ENCODE peak calls at places on chromosomes 5 and 9, in nine cellular contexts. One of them, this sample, is unnamed. For H3K4me1, the result is how much of the 10 kb centered on the place peaks cover.

GRCh38 chr9:78858266-78858665 is 561.3 kb downstream of the PSAT1 start:
- DNase-seq in ovary: no peak
- DNase-seq in tibial nerve: no peak
- DNase-seq in GM23338: no peak
- DNase-seq in fibroblast of lung: no peak
- DNase-seq in body of pancreas: no peak
- DNase-seq in heart left ventricle: no peak
- DNase-seq in PC-9: no peak
- DNase-seq in A549: no peak
- DNase-seq in this sample: no peak

GRCh38 chr5:172451771-172452197 is 2.5 kb downstream of the SH3PXD2B start:
- DNase-seq in GM23338: peak
- DNase-seq in heart left ventricle: no peak
- DNase-seq in A549: no peak
- DNase-seq in ovary: no peak
- DNase-seq in fibroblast of lung: peak
- DNase-seq in tibial nerve: peak
- DNase-seq in PC-9: no peak
- DNase-seq in body of pancreas: peak
- DNase-seq in this sample: peak

GRCh38 chr5:132388244-132389050 is 18.9 kb downstream of the SLC22A5 start:
- DNase-seq in A549: no peak
- DNase-seq in heart left ventricle: no peak
- DNase-seq in ovary: peak
- DNase-seq in fibroblast of lung: peak
- DNase-seq in GM23338: no peak
- DNase-seq in tibial nerve: no peak
- DNase-seq in PC-9: peak
- DNase-seq in body of pancreas: peak
- DNase-seq in this sample: peak

GRCh38 chr5:24245821-24246220 is 399.0 kb downstream of the CDH10 start:
- DNase-seq in body of pancreas: no peak
- DNase-seq in PC-9: no peak
- DNase-seq in fibroblast of lung: no peak
- DNase-seq in GM23338: no peak
- DNase-seq in A549: no peak
- DNase-seq in ovary: no peak
- DNase-seq in heart left ventricle: no peak
- DNase-seq in tibial nerve: no peak
- DNase-seq in this sample: no peak

GRCh38 chr9:95087659-95088242 is 229.8 kb downstream of the FANCC start:
- DNase-seq in heart left ventricle: no peak
- DNase-seq in PC-9: peak
- DNase-seq in tibial nerve: no peak
- DNase-seq in body of pancreas: peak
- DNase-seq in A549: peak
- DNase-seq in ovary: no peak
- DNase-seq in fibroblast of lung: no peak
- DNase-seq in GM23338: peak
- DNase-seq in this sample: no peak

GRCh38 chr5:151923865-151924264 is 786 bp downstream of the GLRA1 start:
- DNase-seq in fibroblast of lung: no peak
- DNase-seq in body of pancreas: no peak
- DNase-seq in PC-9: peak
- DNase-seq in tibial nerve: no peak
- DNase-seq in GM23338: peak
- DNase-seq in heart left ventricle: no peak
- DNase-seq in ovary: no peak
- DNase-seq in A549: peak
- DNase-seq in this sample: peak

GRCh38 chr5:175847503-175847902 is 23.9 kb upstream of the CPLX2 start:
- DNase-seq in GM23338: peak
- DNase-seq in PC-9: no peak
- DNase-seq in body of pancreas: no peak
- DNase-seq in ovary: no peak
- DNase-seq in A549: peak
- DNase-seq in heart left ventricle: no peak
- DNase-seq in tibial nerve: no peak
- DNase-seq in fibroblast of lung: peak
- DNase-seq in this sample: no peak

GRCh38 chr5:33343661-33344327 is 97.0 kb upstream of the TARS1 start:
- DNase-seq in GM23338: no peak
- DNase-seq in A549: no peak
- DNase-seq in heart left ventricle: no peak
- DNase-seq in tibial nerve: no peak
- DNase-seq in PC-9: no peak
- DNase-seq in ovary: no peak
- DNase-seq in body of pancreas: no peak
- DNase-seq in fibroblast of lung: peak
- DNase-seq in this sample: no peak

GRCh38 chr5:169029087-169029486 is 271.9 kb downstream of the SLIT3 start:
- DNase-seq in fibroblast of lung: no peak
- DNase-seq in ovary: no peak
- DNase-seq in tibial nerve: no peak
- DNase-seq in PC-9: no peak
- DNase-seq in body of pancreas: no peak
- DNase-seq in GM23338: no peak
- DNase-seq in heart left ventricle: no peak
- DNase-seq in A549: no peak
- DNase-seq in this sample: no peak

GRCh38 chr9:84151236-84151635 is 170.6 kb downstream of the RMI1 start:
- DNase-seq in PC-9: no peak
- DNase-seq in heart left ventricle: no peak
- DNase-seq in body of pancreas: no peak
- DNase-seq in ovary: no peak
- DNase-seq in A549: no peak
- DNase-seq in fibroblast of lung: no peak
- DNase-seq in GM23338: peak
- DNase-seq in tibial nerve: no peak
- DNase-seq in this sample: no peak

GRCh38 chr9:99118782-99119466 is 14.0 kb downstream of the TGFBR1 start:
- DNase-seq in PC-9: no peak
- DNase-seq in GM23338: no peak
- DNase-seq in ovary: no peak
- DNase-seq in A549: no peak
- DNase-seq in heart left ventricle: no peak
- DNase-seq in tibial nerve: no peak
- DNase-seq in body of pancreas: peak
- DNase-seq in fibroblast of lung: no peak
- DNase-seq in this sample: no peak

GRCh38 chr9:130243015-130243881 is 22.3 kb upstream of the HMCN2 start:
- DNase-seq in A549: peak
- DNase-seq in body of pancreas: peak
- DNase-seq in fibroblast of lung: peak
- DNase-seq in heart left ventricle: peak
- DNase-seq in tibial nerve: peak
- DNase-seq in ovary: peak
- DNase-seq in GM23338: peak
- DNase-seq in PC-9: peak
- DNase-seq in this sample: peak

GRCh38 chr5:59838989-59839388 is 54.5 kb downstream of the PDE4D start:
- DNase-seq in ovary: no peak
- DNase-seq in GM23338: peak
- DNase-seq in tibial nerve: no peak
- DNase-seq in fibroblast of lung: no peak
- DNase-seq in body of pancreas: no peak
- DNase-seq in heart left ventricle: no peak
- DNase-seq in PC-9: no peak
- DNase-seq in A549: no peak
- DNase-seq in this sample: no peak

GRCh38 chr5:167949435-167949834 is 342.0 kb upstream of the WWC1 start:
- DNase-seq in PC-9: no peak
- DNase-seq in heart left ventricle: no peak
- DNase-seq in ovary: no peak
- DNase-seq in GM23338: no peak
- DNase-seq in A549: no peak
- DNase-seq in fibroblast of lung: no peak
- DNase-seq in tibial nerve: no peak
- DNase-seq in body of pancreas: no peak
- DNase-seq in this sample: no peak

GRCh38 chr9:93818237-93818636 is 136.9 kb downstream of the BARX1 start:
- DNase-seq in fibroblast of lung: no peak
- DNase-seq in GM23338: no peak
- DNase-seq in tibial nerve: no peak
- DNase-seq in body of pancreas: no peak
- DNase-seq in A549: no peak
- DNase-seq in PC-9: no peak
- DNase-seq in heart left ventricle: no peak
- DNase-seq in ovary: no peak
- DNase-seq in this sample: no peak

GRCh38 chr5:138874241-138874640 is 894 bp downstream of the LRRTM2 start:
- DNase-seq in heart left ventricle: no peak
- DNase-seq in ovary: no peak
- DNase-seq in body of pancreas: no peak
- DNase-seq in tibial nerve: no peak
- DNase-seq in fibroblast of lung: peak
- DNase-seq in PC-9: no peak
- DNase-seq in A549: no peak
- DNase-seq in GM23338: no peak
- DNase-seq in this sample: no peak

GRCh38 chr9:87116492-87116891 is 169.2 kb upstream of the GAS1 start:
- DNase-seq in PC-9: no peak
- DNase-seq in A549: no peak
- DNase-seq in fibroblast of lung: no peak
- DNase-seq in tibial nerve: no peak
- DNase-seq in ovary: no peak
- DNase-seq in GM23338: no peak
- DNase-seq in body of pancreas: no peak
- DNase-seq in heart left ventricle: peak
- DNase-seq in this sample: no peak

GRCh38 chr9:129686736-129687135 is 21.3 kb downstream of the PRRX2 start:
- DNase-seq in GM23338: no peak
- DNase-seq in A549: no peak
- DNase-seq in body of pancreas: no peak
- DNase-seq in fibroblast of lung: no peak
- DNase-seq in tibial nerve: no peak
- DNase-seq in ovary: no peak
- DNase-seq in heart left ventricle: no peak
- DNase-seq in PC-9: no peak
- DNase-seq in this sample: no peak

GRCh38 chr5:38420691-38421395 is 135.6 kb downstream of the LIFR start:
- DNase-seq in ovary: peak
- DNase-seq in body of pancreas: peak
- DNase-seq in PC-9: peak
- DNase-seq in fibroblast of lung: peak
- DNase-seq in A549: peak
- DNase-seq in heart left ventricle: peak
- DNase-seq in tibial nerve: peak
- DNase-seq in GM23338: peak
- DNase-seq in this sample: peak

DNA sequence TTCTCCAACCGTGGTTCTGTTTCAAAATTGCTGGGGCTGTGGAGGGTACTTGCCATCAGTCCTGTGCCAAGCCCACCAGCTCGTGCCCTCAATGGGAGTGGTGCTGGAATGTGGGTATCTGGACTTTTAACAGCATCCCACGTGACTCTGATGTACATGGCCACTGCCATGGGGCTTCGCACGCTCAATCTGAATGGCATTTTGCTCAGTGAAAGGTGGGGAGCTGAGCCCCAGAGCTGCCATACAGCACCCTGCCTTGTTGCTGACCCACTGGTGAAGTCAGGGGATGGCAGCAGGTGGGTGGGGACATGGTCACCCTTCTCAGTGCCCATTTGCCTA is 16.6 kb upstream of the SYNPO start:
- DNase-seq in body of pancreas: no peak
- DNase-seq in ovary: no peak
- DNase-seq in A549: no peak
- DNase-seq in GM23338: no peak
- DNase-seq in PC-9: no peak
- DNase-seq in tibial nerve: no peak
- DNase-seq in heart left ventricle: no peak
- DNase-seq in fibroblast of lung: no peak
- DNase-seq in this sample: no peak
- H3K27ac ChIP-seq in body of pancreas: peak
- H3K27ac ChIP-seq in ovary: peak
- H3K27ac ChIP-seq in A549: no peak
- H3K27ac ChIP-seq in GM23338: no peak
- H3K27ac ChIP-seq in PC-9: no peak
- H3K27ac ChIP-seq in tibial nerve: peak
- H3K27ac ChIP-seq in heart left ventricle: peak
- H3K27ac ChIP-seq in fibroblast of lung: no peak
- H3K27ac ChIP-seq in this sample: peak

DNA sequence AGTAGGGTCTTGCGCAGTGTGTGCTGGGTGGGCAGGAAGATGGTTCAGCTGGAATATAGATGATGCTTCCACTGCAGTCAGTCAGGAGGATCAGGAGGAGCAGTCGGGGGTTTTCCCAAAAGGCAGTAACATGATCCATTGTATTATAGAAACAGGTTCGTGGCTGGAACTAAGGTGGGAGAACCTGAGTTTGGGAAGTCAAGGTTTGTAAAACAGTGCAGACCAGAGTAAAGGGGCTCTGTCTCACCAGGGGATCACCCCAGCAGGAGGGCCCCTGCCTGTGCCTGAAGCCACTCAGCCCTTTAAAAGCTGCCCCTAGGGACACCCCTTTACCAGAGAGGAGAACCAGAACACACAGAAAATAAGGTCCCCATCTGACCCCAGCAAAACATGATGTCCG is 213.4 kb downstream of the AUH start:
- DNase-seq in tibial nerve: no peak
- DNase-seq in heart left ventricle: no peak
- DNase-seq in body of pancreas: no peak
- DNase-seq in GM23338: no peak
- DNase-seq in ovary: no peak
- DNase-seq in fibroblast of lung: no peak
- DNase-seq in PC-9: no peak
- DNase-seq in A549: no peak
- DNase-seq in this sample: no peak
- H3K4me3 ChIP-seq in tibial nerve: no peak
- H3K4me3 ChIP-seq in heart left ventricle: no peak
- H3K4me3 ChIP-seq in body of pancreas: no peak
- H3K4me3 ChIP-seq in GM23338: no peak
- H3K4me3 ChIP-seq in ovary: no peak
- H3K4me3 ChIP-seq in fibroblast of lung: no peak
- H3K4me3 ChIP-seq in PC-9: no peak
- H3K4me3 ChIP-seq in A549: no peak
- H3K4me3 ChIP-seq in this sample: no peak

GRCh38 chr5:14040542-14040941 is 96.1 kb upstream of the DNAH5 start:
- DNase-seq in fibroblast of lung: peak
- DNase-seq in A549: no peak
- DNase-seq in heart left ventricle: no peak
- DNase-seq in body of pancreas: no peak
- DNase-seq in ovary: no peak
- DNase-seq in tibial nerve: no peak
- DNase-seq in GM23338: peak
- DNase-seq in PC-9: no peak
- DNase-seq in this sample: no peak
- H3K4me1 ChIP-seq in fibroblast of lung: under half
- H3K4me1 ChIP-seq in A549: under half
- H3K4me1 ChIP-seq in heart left ventricle: under half
- H3K4me1 ChIP-seq in body of pancreas: under half
- H3K4me1 ChIP-seq in ovary: under half
- H3K4me1 ChIP-seq in tibial nerve: under half
- H3K4me1 ChIP-seq in GM23338: under half
- H3K4me1 ChIP-seq in PC-9: half or more
- H3K4me1 ChIP-seq in this sample: under half

DNA sequence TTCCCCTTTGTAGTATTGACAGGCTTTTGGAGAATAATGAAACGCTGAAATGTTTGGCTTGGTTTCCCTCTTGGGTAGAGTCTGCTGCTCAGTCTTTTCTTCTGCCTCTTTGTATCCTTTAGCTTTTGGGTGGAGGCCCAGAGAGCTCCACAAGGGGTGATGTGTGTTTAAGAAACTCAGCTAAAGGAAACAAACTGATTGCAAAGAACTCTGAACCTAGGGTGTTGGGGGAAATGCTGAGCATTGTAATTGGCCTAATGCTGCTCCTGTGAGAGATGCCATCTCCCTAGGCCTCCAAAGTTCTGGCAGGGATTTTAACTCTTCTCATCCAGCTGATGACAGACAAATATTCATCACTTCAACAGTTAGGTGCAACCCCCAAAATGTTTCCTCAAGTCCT is 30.7 kb upstream of the ZSWIM6 start:
- DNase-seq in heart left ventricle: no peak
- DNase-seq in PC-9: no peak
- DNase-seq in body of pancreas: no peak
- DNase-seq in A549: no peak
- DNase-seq in tibial nerve: no peak
- DNase-seq in GM23338: no peak
- DNase-seq in ovary: no peak
- DNase-seq in fibroblast of lung: peak
- DNase-seq in this sample: no peak
- H3K27ac ChIP-seq in heart left ventricle: no peak
- H3K27ac ChIP-seq in PC-9: peak
- H3K27ac ChIP-seq in body of pancreas: peak
- H3K27ac ChIP-seq in A549: peak
- H3K27ac ChIP-seq in tibial nerve: no peak
- H3K27ac ChIP-seq in GM23338: no peak
- H3K27ac ChIP-seq in ovary: no peak
- H3K27ac ChIP-seq in fibroblast of lung: peak
- H3K27ac ChIP-seq in this sample: no peak